ENCODE peak calls at places on chromosome 17, in seven cellular contexts. U is BJ, T is lung, N is IMR-90, E is mesendoderm, A is K562, H is astrocyte. S is an unnamed sample. For H3K36me3, the result is how much of the 10 kb centered on the place peaks cover.

GRCh38 chr17:17921192-17922082 is 50.8 kb downstream of the TOM1L2 start:
- DNase-seq in U (peak), T (no peak), N (peak), E (peak), A (peak), H (peak), S (peak)

GRCh38 chr17:28466521-28467048 is 6.9 kb upstream of the SLC13A2 start:
- DNase-seq in U (no peak), T (no peak), N (no peak), E (peak), A (no peak), H (peak), S (no peak)

GRCh38 chr17:48012151-48012520 is 25.5 kb downstream of the COPZ2 start:
- DNase-seq in U (no peak), T (no peak), N (no peak), E (peak), A (peak), H (no peak), S (no peak)

GRCh38 chr17:2949469-2950044 is 113.8 kb downstream of the OR1D5 start:
- DNase-seq in U (no peak), T (no peak), N (peak), E (no peak), A (no peak), H (peak), S (peak)

GRCh38 chr17:17114592-17115225 is 72.5 kb downstream of the MPRIP start:
- DNase-seq in U (no peak), T (no peak), N (no peak), E (no peak), A (no peak), H (peak), S (no peak)

GRCh38 chr17:15263206-15263579 is 1.9 kb downstream of the PMP22 start:
- DNase-seq in U (peak), T (peak), N (peak), E (peak), A (no peak), H (peak), S (peak)

GRCh38 chr17:9937164-9937835 is 32.2 kb upstream of the RCVRN start:
- DNase-seq in U (no peak), T (no peak), N (no peak), E (no peak), A (no peak), H (peak), S (no peak)

GRCh38 chr17:76417499-76418143 is 33.2 kb downstream of the SPHK1 start:
- DNase-seq in U (no peak), T (no peak), N (no peak), E (peak), A (no peak), H (peak), S (no peak)

GRCh38 chr17:75848523-75849303 is 4.5 kb upstream of the UNC13D start:
- DNase-seq in U (no peak), T (peak), N (peak), E (peak), A (peak), H (no peak), S (no peak)

GRCh38 chr17:28133562-28133970 is 91.1 kb downstream of the NLK start:
- DNase-seq in U (peak), T (no peak), N (peak), E (no peak), A (no peak), H (peak), S (peak)

GRCh38 chr17:31882571-31882970 is 18.9 kb downstream of the UTP6 start:
- DNase-seq in U (no peak), T (no peak), N (no peak), E (no peak), A (no peak), H (no peak), S (no peak)

GRCh38 chr17:36614974-36615373 is 13.6 kb downstream of the MRM1 start:
- DNase-seq in U (no peak), T (no peak), N (no peak), E (peak), A (no peak), H (no peak), S (no peak)

GRCh38 chr17:3964203-3965122 is at the start of gene ATP2A3:
- DNase-seq in U (no peak), T (no peak), N (no peak), E (peak), A (peak), H (no peak), S (no peak)

GRCh38 chr17:21345236-21345635 is 30.9 kb upstream of the KCNJ12 start:
- DNase-seq in U (no peak), T (no peak), N (no peak), E (no peak), A (no peak), H (no peak), S (no peak)

GRCh38 chr17:67374329-67375053 is 2.6 kb upstream of the PITPNC1 start:
- DNase-seq in U (no peak), T (peak), N (peak), E (peak), A (peak), H (peak), S (peak)

GRCh38 chr17:27442702-27443101 is 13.5 kb upstream of the KSR1 start:
- DNase-seq in U (no peak), T (no peak), N (no peak), E (no peak), A (no peak), H (peak), S (no peak)

GRCh38 chr17:17724991-17725852 is 44.0 kb downstream of the RAI1 start:
- DNase-seq in U (no peak), T (no peak), N (no peak), E (peak), A (no peak), H (no peak), S (no peak)

GRCh38 chr17:47862621-47863440 is 11.9 kb upstream of the SP6 start:
- DNase-seq in U (peak), T (no peak), N (peak), E (no peak), A (no peak), H (peak), S (peak)

GRCh38 chr17:33124871-33125551 is 133.4 kb downstream of the SPACA3 start:
- DNase-seq in U (no peak), T (no peak), N (no peak), E (no peak), A (no peak), H (peak), S (peak)

GRCh38 chr17:148757-149156 is 11.4 kb downstream of the SCGB1C2 start:
- DNase-seq in U (no peak), T (no peak), N (no peak), E (no peak), A (no peak), H (no peak), S (no peak)

GRCh38 chr17:58381124-58381838 is 29.3 kb upstream of the SUPT4H1 start:
- DNase-seq in U (no peak), T (no peak), N (no peak), E (no peak), A (no peak), H (no peak), S (no peak)

GRCh38 chr17:68377771-68378201 is 79.5 kb downstream of the WIPI1 start:
- DNase-seq in U (no peak), T (no peak), N (no peak), E (peak), A (no peak), H (no peak), S (no peak)

GRCh38 chr17:36485805-36486203 is 677 bp upstream of the ZNHIT3 start:
- DNase-seq in U (no peak), T (no peak), N (no peak), E (peak), A (no peak), H (no peak), S (no peak)

GRCh38 chr17:21286066-21286770 is 1.7 kb downstream of the MAP2K3 start:
- DNase-seq in U (peak), T (peak), N (peak), E (peak), A (no peak), H (peak), S (peak)

DNA sequence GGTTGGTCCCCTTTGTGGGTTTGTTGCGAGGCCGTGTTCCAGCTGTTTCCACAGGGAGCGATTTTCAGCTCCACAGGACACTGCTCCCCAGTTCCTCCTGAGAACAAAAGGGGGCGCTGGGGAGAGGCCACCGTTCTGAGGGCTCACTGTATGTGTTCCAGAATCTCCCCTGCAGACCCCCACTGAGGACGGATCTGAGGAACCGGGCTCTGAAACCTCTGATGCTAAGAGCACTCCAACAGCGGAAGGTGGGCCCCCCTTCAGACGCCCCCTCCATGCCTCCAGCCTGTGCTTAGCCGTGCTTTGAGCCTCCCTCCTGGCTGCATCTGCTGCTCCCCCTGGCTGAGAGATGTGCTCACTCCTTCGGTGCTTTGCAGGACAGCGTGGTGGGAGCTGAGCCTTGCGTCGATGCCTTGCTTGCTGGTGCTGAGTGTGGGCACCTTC is 27.3 kb upstream of the STH start:
- DNase-seq in U (no peak), T (no peak), N (no peak), E (peak), A (peak), H (no peak), S (no peak)
- H3K36me3 ChIP-seq in U (under half), T (under half), N (under half), E (under half), A (under half), H (under half), S (under half)

DNA sequence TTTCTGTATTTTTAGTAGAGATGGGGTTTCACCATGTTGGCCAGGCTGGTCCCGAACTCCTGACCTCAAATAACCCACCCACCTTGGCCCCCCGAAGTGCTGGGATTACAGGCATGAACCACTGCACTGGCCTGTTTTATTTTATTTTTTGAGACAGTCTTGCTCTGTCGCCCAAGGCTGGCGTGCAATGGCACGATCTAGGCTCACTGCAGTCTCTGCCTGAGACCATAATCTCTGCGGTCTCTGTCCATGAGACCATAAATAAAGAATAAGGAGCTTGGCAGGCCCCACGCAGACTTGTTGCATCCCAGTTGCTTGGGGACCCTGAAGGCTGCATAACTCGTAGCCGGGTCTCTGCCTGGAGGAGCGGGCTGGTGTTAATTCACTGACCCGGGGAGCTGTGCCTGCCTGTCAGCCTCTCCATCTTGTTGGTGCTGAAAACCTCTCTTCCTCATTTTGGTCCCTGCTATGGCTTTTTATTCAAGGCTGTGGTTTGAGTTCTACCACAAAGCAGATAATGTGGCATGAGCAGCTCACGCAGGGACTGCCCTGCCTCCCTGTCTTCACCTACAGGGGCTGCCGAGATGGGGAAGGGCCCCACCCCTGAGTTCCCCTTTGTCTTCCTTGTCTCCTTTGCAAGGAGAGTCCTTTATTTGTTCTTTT is 82.1 kb downstream of the MSI2 start:
- DNase-seq in U (no peak), T (no peak), N (no peak), E (peak), A (no peak), H (no peak), S (no peak)
- H3K36me3 ChIP-seq in U (under half), T (under half), N (under half), E (under half), A (under half), H (under half), S (under half)

DNA sequence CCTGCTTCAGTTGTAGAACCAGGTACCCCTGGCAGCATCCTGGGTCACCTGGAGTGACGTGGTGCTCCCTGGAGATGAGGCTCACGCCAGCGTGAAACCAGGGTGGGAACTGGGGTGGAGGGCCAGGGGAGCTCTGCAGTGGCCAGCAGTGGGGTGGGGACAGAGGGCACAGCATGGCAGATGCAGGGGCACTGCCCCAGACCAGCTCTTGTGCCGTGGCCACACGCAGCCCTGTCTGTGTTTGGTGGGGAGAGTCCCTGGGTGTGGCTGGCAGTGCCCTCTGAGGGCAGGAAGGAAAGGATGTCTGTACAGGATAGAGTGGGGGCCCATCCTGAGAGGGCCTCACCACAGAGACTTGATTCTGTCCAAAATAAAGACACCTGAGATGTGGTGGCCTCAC is 24.5 kb downstream of the ZNF750 start:
- DNase-seq in U (no peak), T (no peak), N (no peak), E (no peak), A (no peak), H (no peak), S (no peak)
- H3K36me3 ChIP-seq in U (under half), T (under half), N (under half), E (under half), A (half or more), H (under half), S (half or more)

GRCh38 chr17:49798738-49799137 is 10.3 kb downstream of the KAT7 start:
- DNase-seq in U (no peak), T (no peak), N (no peak), E (no peak), A (no peak), H (no peak), S (no peak)
- H3K36me3 ChIP-seq in U (under half), T (under half), N (under half), E (under half), A (half or more), H (under half), S (half or more)

DNA sequence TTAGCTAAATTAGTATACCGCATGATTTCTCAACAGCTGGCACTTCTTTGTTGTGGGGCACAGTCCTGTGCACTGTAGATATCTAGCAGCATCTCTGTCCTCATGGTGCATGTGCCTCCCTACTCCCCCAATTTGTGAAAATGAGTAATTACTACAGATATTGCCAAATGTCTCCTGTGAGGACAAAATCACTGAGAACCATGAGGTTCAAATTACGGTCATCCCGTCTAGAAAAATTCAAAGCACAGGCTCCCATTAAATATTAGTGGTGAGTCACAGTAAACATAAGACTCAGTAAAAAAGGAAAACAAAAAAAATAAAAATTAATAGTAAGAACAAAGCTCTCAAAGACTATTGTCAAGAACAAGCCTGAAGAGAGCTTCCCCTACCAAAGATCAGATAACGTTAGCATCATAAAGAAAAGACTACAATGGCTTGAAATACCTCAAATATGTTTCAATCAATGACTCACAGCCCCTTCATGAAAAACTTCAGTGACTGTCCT is 57.8 kb downstream of the STH start:
- DNase-seq in U (peak), T (no peak), N (peak), E (peak), A (no peak), H (peak), S (no peak)
- H3K36me3 ChIP-seq in U (under half), T (under half), N (under half), E (under half), A (half or more), H (under half), S (under half)

GRCh38 chr17:45436161-45436560 is 3.5 kb upstream of the ARHGAP27 start:
- DNase-seq in U (no peak), T (no peak), N (no peak), E (peak), A (no peak), H (no peak), S (no peak)

GRCh38 chr17:45437461-45438283 is 5.0 kb upstream of the ARHGAP27 start:
- DNase-seq in U (no peak), T (no peak), N (no peak), E (no peak), A (no peak), H (no peak), S (no peak)

GRCh38 chr17:45433136-45433535 is 466 bp upstream of the ARHGAP27 start:
- DNase-seq in U (no peak), T (no peak), N (no peak), E (no peak), A (no peak), H (no peak), S (no peak)

GRCh38 chr17:45436625-45437460 is 4.2 kb upstream of the ARHGAP27 start:
- DNase-seq in U (no peak), T (no peak), N (peak), E (no peak), A (no peak), H (no peak), S (no peak)

GRCh38 chr17:45435481-45435880 is 2.8 kb upstream of the ARHGAP27 start:
- DNase-seq in U (no peak), T (no peak), N (no peak), E (no peak), A (no peak), H (no peak), S (no peak)
- H3K36me3 ChIP-seq in U (under half), T (under half), N (under half), E (under half), A (under half), H (under half), S (under half)